ENCODE peak calls at places on chromosomes 16 and 17, in seven cellular contexts. One of them, this sample, is unnamed.

GRCh38 chr17:30278032-30278431 is 13.7 kb downstream of the BLMH start:
- DNase-seq in smooth muscle cell of the brain vasculature: no peak
- DNase-seq in activated naive CD4-positive, alpha-beta T cell: no peak
- DNase-seq in neural crest cell: no peak
- DNase-seq in stimulated activated CD4-positive, alpha-beta T cell treated with anti-CD3 and anti-CD28 coated beads, Interleukin-2, amount 100 ng/mL, for 48 hours: no peak
- DNase-seq in GM10248: no peak
- DNase-seq in cardiac fibroblast: peak
- DNase-seq in this sample: no peak

GRCh38 chr17:76528528-76529223 is 8.8 kb downstream of the CYGB start:
- DNase-seq in GM10248: no peak
- DNase-seq in neural crest cell: no peak
- DNase-seq in smooth muscle cell of the brain vasculature: no peak
- DNase-seq in activated naive CD4-positive, alpha-beta T cell: no peak
- DNase-seq in stimulated activated CD4-positive, alpha-beta T cell treated with anti-CD3 and anti-CD28 coated beads, Interleukin-2, amount 100 ng/mL, for 48 hours: no peak
- DNase-seq in cardiac fibroblast: peak
- DNase-seq in this sample: no peak

GRCh38 chr16:74563828-74564263 is 43.1 kb downstream of the GLG1 start:
- DNase-seq in cardiac fibroblast: peak
- DNase-seq in activated naive CD4-positive, alpha-beta T cell: no peak
- DNase-seq in stimulated activated CD4-positive, alpha-beta T cell treated with anti-CD3 and anti-CD28 coated beads, Interleukin-2, amount 100 ng/mL, for 48 hours: no peak
- DNase-seq in GM10248: no peak
- DNase-seq in neural crest cell: no peak
- DNase-seq in smooth muscle cell of the brain vasculature: no peak
- DNase-seq in this sample: no peak

GRCh38 chr17:6555331-6556120 is 829 bp downstream of the PITPNM3 start:
- DNase-seq in neural crest cell: no peak
- DNase-seq in activated naive CD4-positive, alpha-beta T cell: no peak
- DNase-seq in cardiac fibroblast: peak
- DNase-seq in stimulated activated CD4-positive, alpha-beta T cell treated with anti-CD3 and anti-CD28 coated beads, Interleukin-2, amount 100 ng/mL, for 48 hours: no peak
- DNase-seq in smooth muscle cell of the brain vasculature: no peak
- DNase-seq in GM10248: no peak
- DNase-seq in this sample: no peak

GRCh38 chr17:64209983-64210382 is 53.1 kb downstream of the TEX2 start:
- DNase-seq in activated naive CD4-positive, alpha-beta T cell: no peak
- DNase-seq in neural crest cell: no peak
- DNase-seq in cardiac fibroblast: no peak
- DNase-seq in smooth muscle cell of the brain vasculature: no peak
- DNase-seq in GM10248: no peak
- DNase-seq in stimulated activated CD4-positive, alpha-beta T cell treated with anti-CD3 and anti-CD28 coated beads, Interleukin-2, amount 100 ng/mL, for 48 hours: no peak
- DNase-seq in this sample: no peak

GRCh38 chr17:15038656-15039055 is 226.5 kb downstream of the PMP22 start:
- DNase-seq in GM10248: no peak
- DNase-seq in cardiac fibroblast: peak
- DNase-seq in stimulated activated CD4-positive, alpha-beta T cell treated with anti-CD3 and anti-CD28 coated beads, Interleukin-2, amount 100 ng/mL, for 48 hours: no peak
- DNase-seq in activated naive CD4-positive, alpha-beta T cell: no peak
- DNase-seq in smooth muscle cell of the brain vasculature: no peak
- DNase-seq in neural crest cell: no peak
- DNase-seq in this sample: no peak

GRCh38 chr16:57422026-57422944 is 17.7 kb downstream of the CCL17 start:
- DNase-seq in activated naive CD4-positive, alpha-beta T cell: no peak
- DNase-seq in GM10248: no peak
- DNase-seq in smooth muscle cell of the brain vasculature: peak
- DNase-seq in stimulated activated CD4-positive, alpha-beta T cell treated with anti-CD3 and anti-CD28 coated beads, Interleukin-2, amount 100 ng/mL, for 48 hours: no peak
- DNase-seq in cardiac fibroblast: peak
- DNase-seq in neural crest cell: peak
- DNase-seq in this sample: no peak

GRCh38 chr17:27985306-27985705 is 57.2 kb upstream of the NLK start:
- DNase-seq in stimulated activated CD4-positive, alpha-beta T cell treated with anti-CD3 and anti-CD28 coated beads, Interleukin-2, amount 100 ng/mL, for 48 hours: no peak
- DNase-seq in GM10248: no peak
- DNase-seq in neural crest cell: no peak
- DNase-seq in smooth muscle cell of the brain vasculature: no peak
- DNase-seq in cardiac fibroblast: no peak
- DNase-seq in activated naive CD4-positive, alpha-beta T cell: no peak
- DNase-seq in this sample: no peak

GRCh38 chr16:22868859-22869258 is 54.9 kb downstream of the HS3ST2 start:
- DNase-seq in neural crest cell: no peak
- DNase-seq in cardiac fibroblast: no peak
- DNase-seq in stimulated activated CD4-positive, alpha-beta T cell treated with anti-CD3 and anti-CD28 coated beads, Interleukin-2, amount 100 ng/mL, for 48 hours: no peak
- DNase-seq in GM10248: no peak
- DNase-seq in smooth muscle cell of the brain vasculature: no peak
- DNase-seq in activated naive CD4-positive, alpha-beta T cell: no peak
- DNase-seq in this sample: no peak

GRCh38 chr17:2170023-2170422 is 115.1 kb downstream of the HIC1 start:
- DNase-seq in stimulated activated CD4-positive, alpha-beta T cell treated with anti-CD3 and anti-CD28 coated beads, Interleukin-2, amount 100 ng/mL, for 48 hours: no peak
- DNase-seq in cardiac fibroblast: no peak
- DNase-seq in activated naive CD4-positive, alpha-beta T cell: no peak
- DNase-seq in smooth muscle cell of the brain vasculature: no peak
- DNase-seq in GM10248: peak
- DNase-seq in neural crest cell: no peak
- DNase-seq in this sample: peak

GRCh38 chr17:74086992-74087391 is 116.5 kb upstream of the RPL38 start:
- DNase-seq in neural crest cell: no peak
- DNase-seq in activated naive CD4-positive, alpha-beta T cell: no peak
- DNase-seq in GM10248: no peak
- DNase-seq in smooth muscle cell of the brain vasculature: no peak
- DNase-seq in stimulated activated CD4-positive, alpha-beta T cell treated with anti-CD3 and anti-CD28 coated beads, Interleukin-2, amount 100 ng/mL, for 48 hours: no peak
- DNase-seq in cardiac fibroblast: no peak
- DNase-seq in this sample: no peak

GRCh38 chr16:65809627-65810026 is 556.9 kb upstream of the CDH5 start:
- DNase-seq in stimulated activated CD4-positive, alpha-beta T cell treated with anti-CD3 and anti-CD28 coated beads, Interleukin-2, amount 100 ng/mL, for 48 hours: no peak
- DNase-seq in cardiac fibroblast: no peak
- DNase-seq in activated naive CD4-positive, alpha-beta T cell: no peak
- DNase-seq in smooth muscle cell of the brain vasculature: no peak
- DNase-seq in GM10248: no peak
- DNase-seq in neural crest cell: no peak
- DNase-seq in this sample: no peak

GRCh38 chr17:1302761-1303160 is 23.3 kb downstream of the TRARG1 start:
- DNase-seq in smooth muscle cell of the brain vasculature: no peak
- DNase-seq in activated naive CD4-positive, alpha-beta T cell: no peak
- DNase-seq in stimulated activated CD4-positive, alpha-beta T cell treated with anti-CD3 and anti-CD28 coated beads, Interleukin-2, amount 100 ng/mL, for 48 hours: no peak
- DNase-seq in cardiac fibroblast: no peak
- DNase-seq in GM10248: no peak
- DNase-seq in neural crest cell: no peak
- DNase-seq in this sample: no peak

GRCh38 chr16:84612686-84613085 is 5.2 kb downstream of the COTL1 start:
- DNase-seq in GM10248: no peak
- DNase-seq in smooth muscle cell of the brain vasculature: no peak
- DNase-seq in cardiac fibroblast: no peak
- DNase-seq in stimulated activated CD4-positive, alpha-beta T cell treated with anti-CD3 and anti-CD28 coated beads, Interleukin-2, amount 100 ng/mL, for 48 hours: no peak
- DNase-seq in neural crest cell: no peak
- DNase-seq in activated naive CD4-positive, alpha-beta T cell: no peak
- DNase-seq in this sample: no peak

GRCh38 chr17:19747829-19748806 is at the start of gene ALDH3A1:
- DNase-seq in activated naive CD4-positive, alpha-beta T cell: no peak
- DNase-seq in smooth muscle cell of the brain vasculature: no peak
- DNase-seq in stimulated activated CD4-positive, alpha-beta T cell treated with anti-CD3 and anti-CD28 coated beads, Interleukin-2, amount 100 ng/mL, for 48 hours: no peak
- DNase-seq in neural crest cell: no peak
- DNase-seq in GM10248: no peak
- DNase-seq in cardiac fibroblast: no peak
- DNase-seq in this sample: no peak

GRCh38 chr16:14958970-14959369 is 15.9 kb upstream of the PDXDC1 start:
- DNase-seq in smooth muscle cell of the brain vasculature: no peak
- DNase-seq in stimulated activated CD4-positive, alpha-beta T cell treated with anti-CD3 and anti-CD28 coated beads, Interleukin-2, amount 100 ng/mL, for 48 hours: no peak
- DNase-seq in GM10248: no peak
- DNase-seq in cardiac fibroblast: no peak
- DNase-seq in activated naive CD4-positive, alpha-beta T cell: no peak
- DNase-seq in neural crest cell: no peak
- DNase-seq in this sample: no peak